ENCODE peak calls at places on chromosomes 7 and 10, in nine cellular contexts. C, J, A, V, N, D, B, K and W are unnamed samples.
A peak's percentile ranks its signal among the peaks of the same experiment; 100 is the strongest.

GRCh38 chr7:28921822-28922221 is 36.3 kb downstream of the TRIL start:
- DNase-seq in C (peak; percentile 18), J (no peak), A (peak; percentile 72), V (no peak), N (no peak), D (peak; percentile 54), B (peak; percentile 37), K (no peak), W (peak; percentile 66)

GRCh38 chr7:47008461-47008860 is 573.5 kb downstream of the TNS3 start:
- DNase-seq in C (no peak), J (no peak), A (no peak), V (no peak), N (no peak), D (no peak), B (no peak), K (no peak), W (no peak)

GRCh38 chr7:100895956-100896742 is 461 bp upstream of the ACHE start:
- DNase-seq in C (no peak), J (no peak), A (peak; percentile 68), V (no peak), N (no peak), D (no peak), B (peak; percentile 44), K (peak; percentile 70), W (peak; percentile 58)

GRCh38 chr10:84329094-84329611 is 764 bp downstream of the CCSER2 start:
- DNase-seq in C (no peak), J (peak; percentile 55), A (no peak), V (no peak), N (no peak), D (no peak), B (peak; percentile 22), K (no peak), W (no peak)

GRCh38 chr10:102413053-102413705 is 5.4 kb downstream of the PSD start:
- DNase-seq in C (no peak), J (no peak), A (peak; percentile 81), V (no peak), N (no peak), D (no peak), B (no peak), K (no peak), W (no peak)

GRCh38 chr10:103727546-103727963 is 127.8 kb downstream of the SH3PXD2A start:
- DNase-seq in C (no peak), J (no peak), A (no peak), V (no peak), N (no peak), D (no peak), B (no peak), K (no peak), W (no peak)

GRCh38 chr7:47258798-47259197 is 323.1 kb downstream of the TNS3 start:
- DNase-seq in C (no peak), J (no peak), A (no peak), V (no peak), N (no peak), D (no peak), B (no peak), K (no peak), W (no peak)

GRCh38 chr10:124653811-124654651 is 90.1 kb downstream of the FAM53B start:
- DNase-seq in C (no peak), J (no peak), A (peak; percentile 81), V (no peak), N (no peak), D (no peak), B (peak; percentile 90), K (no peak), W (no peak)

GRCh38 chr10:34031410-34031809 is 696.9 kb upstream of the NRP1 start:
- DNase-seq in C (peak; percentile 63), J (no peak), A (no peak), V (peak; percentile 16), N (no peak), D (peak; percentile 50), B (peak; percentile 3), K (no peak), W (peak; percentile 12)

GRCh38 chr10:63520463-63521388 is 475 bp upstream of the REEP3 start:
- DNase-seq in C (peak; percentile 32), J (peak; percentile 18), A (peak; percentile 91), V (no peak), N (peak; percentile 9), D (peak; percentile 54), B (no peak), K (peak; percentile 90), W (peak; percentile 50)

GRCh38 chr7:121313793-121314676 is 14.8 kb upstream of the WNT16 start:
- DNase-seq in C (peak; percentile 29), J (no peak), A (no peak), V (peak; percentile 63), N (no peak), D (no peak), B (peak; percentile 8), K (no peak), W (no peak)

GRCh38 chr7:75977741-75978140 is 16.7 kb downstream of the TMEM120A start:
- DNase-seq in C (no peak), J (no peak), A (no peak), V (no peak), N (no peak), D (no peak), B (no peak), K (no peak), W (no peak)

GRCh38 chr7:157482517-157483120 is 145.8 kb downstream of the DNAJB6 start:
- DNase-seq in C (no peak), J (no peak), A (no peak), V (no peak), N (no peak), D (no peak), B (no peak), K (no peak), W (no peak)

GRCh38 chr7:94130716-94131115 is 126.6 kb upstream of the BET1 start:
- DNase-seq in C (no peak), J (no peak), A (no peak), V (no peak), N (no peak), D (no peak), B (no peak), K (no peak), W (no peak)

GRCh38 chr10:124588736-124589451 is 127.3 kb downstream of the LHPP start:
- DNase-seq in C (no peak), J (no peak), A (no peak), V (no peak), N (no peak), D (no peak), B (peak; percentile 57), K (no peak), W (peak; percentile 52)

GRCh38 chr10:111344804-111345203 is 268.0 kb downstream of the ADRA2A start:
- DNase-seq in C (no peak), J (no peak), A (no peak), V (no peak), N (no peak), D (no peak), B (no peak), K (no peak), W (no peak)

GRCh38 chr10:111725035-111725434 is 458.5 kb downstream of the GPAM start:
- DNase-seq in C (no peak), J (no peak), A (peak; percentile 31), V (no peak), N (no peak), D (no peak), B (no peak), K (no peak), W (no peak)

GRCh38 chr10:86960003-86960862 is 1.8 kb downstream of the SNCG start:
- DNase-seq in C (no peak), J (no peak), A (peak; percentile 84), V (no peak), N (peak; percentile 29), D (no peak), B (no peak), K (no peak), W (no peak)

GRCh38 chr10:4567637-4568036 is 258.4 kb upstream of the AKR1E2 start:
- DNase-seq in C (no peak), J (no peak), A (no peak), V (no peak), N (no peak), D (no peak), B (no peak), K (no peak), W (no peak)

GRCh38 chr7:32077806-32078205 is 7.6 kb upstream of the PDE1C start:
- DNase-seq in C (no peak), J (no peak), A (no peak), V (no peak), N (no peak), D (no peak), B (no peak), K (no peak), W (no peak)

GRCh38 chr10:113997428-113997827 is 46.2 kb upstream of the ADRB1 start:
- DNase-seq in C (no peak), J (no peak), A (no peak), V (no peak), N (no peak), D (no peak), B (peak; percentile 41), K (no peak), W (no peak)

GRCh38 chr10:104251443-104251842 is 3.2 kb upstream of the GSTO1 start:
- DNase-seq in C (no peak), J (no peak), A (no peak), V (no peak), N (no peak), D (no peak), B (no peak), K (no peak), W (no peak)

GRCh38 chr7:29844614-29845013 is 38.3 kb downstream of the WIPF3 start:
- DNase-seq in C (no peak), J (no peak), A (no peak), V (no peak), N (no peak), D (no peak), B (no peak), K (no peak), W (no peak)

GRCh38 chr10:22552888-22553378 is 161.4 kb downstream of the PIP4K2A start:
- DNase-seq in C (no peak), J (no peak), A (no peak), V (no peak), N (no peak), D (no peak), B (no peak), K (no peak), W (no peak)

GRCh38 chr10:12435348-12435747 is 86.0 kb downstream of the CAMK1D start:
- DNase-seq in C (no peak), J (no peak), A (no peak), V (no peak), N (no peak), D (no peak), B (no peak), K (no peak), W (no peak)

GRCh38 chr10:83736008-83736407 is 403.3 kb upstream of the GHITM start:
- DNase-seq in C (no peak), J (no peak), A (no peak), V (no peak), N (no peak), D (no peak), B (no peak), K (no peak), W (no peak)

GRCh38 chr7:75996476-75996875 is 2.1 kb upstream of the TMEM120A start:
- DNase-seq in C (no peak), J (no peak), A (no peak), V (no peak), N (no peak), D (no peak), B (no peak), K (no peak), W (no peak)

GRCh38 chr10:11782793-11783557 is 40.2 kb upstream of the PROSER2 start:
- DNase-seq in C (peak; percentile 18), J (no peak), A (peak; percentile 68), V (peak; percentile 37), N (no peak), D (no peak), B (no peak), K (peak; percentile 20), W (no peak)

GRCh38 chr7:138468244-138469123 is 8.4 kb downstream of the TRIM24 start:
- DNase-seq in C (no peak), J (no peak), A (no peak), V (peak; percentile 61), N (no peak), D (no peak), B (no peak), K (no peak), W (peak; percentile 20)

GRCh38 chr10:110977662-110978061 is 58.3 kb downstream of the SHOC2 start:
- DNase-seq in C (no peak), J (no peak), A (no peak), V (no peak), N (no peak), D (no peak), B (no peak), K (no peak), W (no peak)

GRCh38 chr10:47286116-47286505 is 13.9 kb upstream of the GDF10 start:
- DNase-seq in C (no peak), J (no peak), A (no peak), V (no peak), N (no peak), D (no peak), B (no peak), K (no peak), W (no peak)